ENCODE peak calls at places on chromosomes 16 and 17, in ten cellular contexts. One of them, this sample, is unnamed.

GRCh38 chr17:9235346-9235745 is 214.0 kb downstream of the NTN1 start:
- DNase-seq in mucosa of descending colon: no peak
- DNase-seq in pancreas: no peak
- DNase-seq in PC-3: no peak
- DNase-seq in body of pancreas: no peak
- DNase-seq in testis: no peak
- DNase-seq in hepatocyte: no peak
- DNase-seq in breast epithelium: no peak
- DNase-seq in H1: no peak
- DNase-seq in left ventricle myocardium inferior: no peak
- DNase-seq in this sample: no peak

GRCh38 chr17:72343911-72344310 is 223.1 kb downstream of the SOX9 start:
- DNase-seq in pancreas: no peak
- DNase-seq in breast epithelium: no peak
- DNase-seq in H1: no peak
- DNase-seq in testis: no peak
- DNase-seq in PC-3: no peak
- DNase-seq in mucosa of descending colon: no peak
- DNase-seq in body of pancreas: no peak
- DNase-seq in left ventricle myocardium inferior: no peak
- DNase-seq in hepatocyte: no peak
- DNase-seq in this sample: no peak

GRCh38 chr16:66699898-66700297 is 3.4 kb upstream of the CMTM4 start:
- DNase-seq in mucosa of descending colon: no peak
- DNase-seq in pancreas: no peak
- DNase-seq in H1: no peak
- DNase-seq in body of pancreas: no peak
- DNase-seq in left ventricle myocardium inferior: no peak
- DNase-seq in hepatocyte: no peak
- DNase-seq in PC-3: no peak
- DNase-seq in breast epithelium: no peak
- DNase-seq in testis: no peak
- DNase-seq in this sample: no peak

GRCh38 chr16:60346256-60346655 is 1612.1 kb upstream of the GOT2 start:
- DNase-seq in pancreas: no peak
- DNase-seq in hepatocyte: no peak
- DNase-seq in body of pancreas: no peak
- DNase-seq in H1: no peak
- DNase-seq in PC-3: no peak
- DNase-seq in mucosa of descending colon: no peak
- DNase-seq in left ventricle myocardium inferior: no peak
- DNase-seq in testis: no peak
- DNase-seq in breast epithelium: no peak
- DNase-seq in this sample: no peak

GRCh38 chr17:34424814-34425490 is 61.9 kb upstream of the CCL1 start:
- DNase-seq in left ventricle myocardium inferior: no peak
- DNase-seq in pancreas: no peak
- DNase-seq in PC-3: no peak
- DNase-seq in H1: peak; percentile 63
- DNase-seq in mucosa of descending colon: no peak
- DNase-seq in breast epithelium: no peak
- DNase-seq in hepatocyte: no peak
- DNase-seq in testis: no peak
- DNase-seq in body of pancreas: no peak
- DNase-seq in this sample: peak; percentile 21

GRCh38 chr17:72332367-72332766 is 211.5 kb downstream of the SOX9 start:
- DNase-seq in hepatocyte: no peak
- DNase-seq in PC-3: no peak
- DNase-seq in testis: no peak
- DNase-seq in breast epithelium: no peak
- DNase-seq in mucosa of descending colon: no peak
- DNase-seq in body of pancreas: no peak
- DNase-seq in left ventricle myocardium inferior: no peak
- DNase-seq in H1: no peak
- DNase-seq in pancreas: no peak
- DNase-seq in this sample: no peak

GRCh38 chr17:64022631-64023063 is 2.2 kb upstream of the ICAM2 start:
- DNase-seq in H1: peak; percentile 19
- DNase-seq in testis: peak; percentile 15
- DNase-seq in left ventricle myocardium inferior: no peak
- DNase-seq in mucosa of descending colon: no peak
- DNase-seq in pancreas: no peak
- DNase-seq in body of pancreas: no peak
- DNase-seq in breast epithelium: no peak
- DNase-seq in PC-3: no peak
- DNase-seq in hepatocyte: no peak
- DNase-seq in this sample: no peak

GRCh38 chr17:67055041-67055443 is 10.7 kb downstream of the CACNG1 start:
- DNase-seq in body of pancreas: no peak
- DNase-seq in H1: peak; percentile 38
- DNase-seq in testis: no peak
- DNase-seq in hepatocyte: no peak
- DNase-seq in PC-3: no peak
- DNase-seq in left ventricle myocardium inferior: no peak
- DNase-seq in pancreas: no peak
- DNase-seq in breast epithelium: peak; percentile 4
- DNase-seq in mucosa of descending colon: no peak
- DNase-seq in this sample: peak; percentile 16

GRCh38 chr17:46818929-46819859 is 702 bp upstream of the WNT3 start:
- DNase-seq in body of pancreas: no peak
- DNase-seq in PC-3: no peak
- DNase-seq in breast epithelium: no peak
- DNase-seq in testis: no peak
- DNase-seq in hepatocyte: no peak
- DNase-seq in left ventricle myocardium inferior: no peak
- DNase-seq in H1: peak; percentile 82
- DNase-seq in pancreas: no peak
- DNase-seq in mucosa of descending colon: no peak
- DNase-seq in this sample: no peak

GRCh38 chr17:19874256-19874655 is 6.5 kb upstream of the ULK2 start:
- DNase-seq in left ventricle myocardium inferior: no peak
- DNase-seq in testis: no peak
- DNase-seq in mucosa of descending colon: no peak
- DNase-seq in pancreas: no peak
- DNase-seq in body of pancreas: no peak
- DNase-seq in PC-3: no peak
- DNase-seq in hepatocyte: no peak
- DNase-seq in H1: no peak
- DNase-seq in breast epithelium: no peak
- DNase-seq in this sample: no peak

GRCh38 chr17:41211845-41212466 is 14.5 kb upstream of the KRTAP9-2 start:
- DNase-seq in breast epithelium: no peak
- DNase-seq in mucosa of descending colon: peak; percentile 44
- DNase-seq in testis: no peak
- DNase-seq in pancreas: no peak
- DNase-seq in PC-3: peak; percentile 80
- DNase-seq in left ventricle myocardium inferior: no peak
- DNase-seq in body of pancreas: no peak
- DNase-seq in H1: no peak
- DNase-seq in hepatocyte: no peak
- DNase-seq in this sample: no peak

GRCh38 chr17:68939195-68939594 is 16.0 kb downstream of the ABCA8 start:
- DNase-seq in H1: no peak
- DNase-seq in pancreas: no peak
- DNase-seq in hepatocyte: no peak
- DNase-seq in left ventricle myocardium inferior: no peak
- DNase-seq in breast epithelium: no peak
- DNase-seq in testis: no peak
- DNase-seq in PC-3: no peak
- DNase-seq in body of pancreas: no peak
- DNase-seq in mucosa of descending colon: no peak
- DNase-seq in this sample: no peak

GRCh38 chr17:8382880-8383142 is 182 bp downstream of the RPL26 start:
- DNase-seq in hepatocyte: no peak
- DNase-seq in H1: no peak
- DNase-seq in breast epithelium: no peak
- DNase-seq in testis: no peak
- DNase-seq in PC-3: no peak
- DNase-seq in left ventricle myocardium inferior: no peak
- DNase-seq in body of pancreas: no peak
- DNase-seq in pancreas: no peak
- DNase-seq in mucosa of descending colon: no peak
- DNase-seq in this sample: no peak

GRCh38 chr16:48901712-48902374 is 291.9 kb upstream of the N4BP1 start:
- DNase-seq in mucosa of descending colon: no peak
- DNase-seq in testis: no peak
- DNase-seq in left ventricle myocardium inferior: no peak
- DNase-seq in breast epithelium: no peak
- DNase-seq in body of pancreas: no peak
- DNase-seq in hepatocyte: peak; percentile 22
- DNase-seq in H1: no peak
- DNase-seq in PC-3: peak; percentile 50
- DNase-seq in pancreas: no peak
- DNase-seq in this sample: peak; percentile 51

GRCh38 chr16:87246269-87247065 is 70.7 kb downstream of the C16orf95 start:
- DNase-seq in mucosa of descending colon: no peak
- DNase-seq in testis: no peak
- DNase-seq in PC-3: no peak
- DNase-seq in pancreas: no peak
- DNase-seq in body of pancreas: no peak
- DNase-seq in left ventricle myocardium inferior: no peak
- DNase-seq in H1: no peak
- DNase-seq in hepatocyte: no peak
- DNase-seq in breast epithelium: no peak
- DNase-seq in this sample: no peak

GRCh38 chr17:22490399-22490798 is 798.1 kb downstream of the KCNJ18 start:
- DNase-seq in breast epithelium: no peak
- DNase-seq in H1: no peak
- DNase-seq in PC-3: no peak
- DNase-seq in left ventricle myocardium inferior: no peak
- DNase-seq in testis: no peak
- DNase-seq in mucosa of descending colon: no peak
- DNase-seq in hepatocyte: no peak
- DNase-seq in pancreas: no peak
- DNase-seq in body of pancreas: no peak
- DNase-seq in this sample: no peak
- H3K9me3 ChIP-seq in breast epithelium: peaks cover 11% of the 10 kb centered on the region
- H3K9me3 ChIP-seq in H1: peaks cover 88% of the 10 kb centered on the region
- H3K9me3 ChIP-seq in PC-3: no peaks in the 10 kb centered on the region
- H3K9me3 ChIP-seq in left ventricle myocardium inferior: peaks cover 15% of the 10 kb centered on the region
- H3K9me3 ChIP-seq in testis: no peaks in the 10 kb centered on the region
- H3K9me3 ChIP-seq in mucosa of descending colon: peaks cover 75% of the 10 kb centered on the region
- H3K9me3 ChIP-seq in hepatocyte: no peaks in the 10 kb centered on the region
- H3K9me3 ChIP-seq in pancreas: no peaks in the 10 kb centered on the region
- H3K9me3 ChIP-seq in body of pancreas: no peaks in the 10 kb centered on the region
- H3K9me3 ChIP-seq in this sample: no peaks in the 10 kb centered on the region

GRCh38 chr17:17120294-17120693 is 78.0 kb downstream of the MPRIP start:
- DNase-seq in testis: no peak
- DNase-seq in breast epithelium: no peak
- DNase-seq in left ventricle myocardium inferior: no peak
- DNase-seq in pancreas: no peak
- DNase-seq in H1: no peak
- DNase-seq in body of pancreas: no peak
- DNase-seq in mucosa of descending colon: no peak
- DNase-seq in hepatocyte: no peak
- DNase-seq in PC-3: no peak
- DNase-seq in this sample: no peak

GRCh38 chr17:17120716-17121115 is 78.5 kb downstream of the MPRIP start:
- DNase-seq in H1: no peak
- DNase-seq in mucosa of descending colon: peak; percentile 37
- DNase-seq in body of pancreas: no peak
- DNase-seq in hepatocyte: no peak
- DNase-seq in pancreas: no peak
- DNase-seq in left ventricle myocardium inferior: no peak
- DNase-seq in PC-3: no peak
- DNase-seq in testis: no peak
- DNase-seq in breast epithelium: no peak
- DNase-seq in this sample: no peak

GRCh38 chr17:17119533-17119932 is 77.3 kb downstream of the MPRIP start:
- DNase-seq in left ventricle myocardium inferior: no peak
- DNase-seq in mucosa of descending colon: peak; percentile 70
- DNase-seq in PC-3: peak; percentile 66
- DNase-seq in testis: peak; percentile 50
- DNase-seq in H1: no peak
- DNase-seq in hepatocyte: no peak
- DNase-seq in body of pancreas: no peak
- DNase-seq in pancreas: no peak
- DNase-seq in breast epithelium: no peak
- DNase-seq in this sample: no peak

GRCh38 chr17:17122781-17123483 is 80.7 kb downstream of the MPRIP start:
- DNase-seq in breast epithelium: no peak
- DNase-seq in left ventricle myocardium inferior: no peak
- DNase-seq in mucosa of descending colon: no peak
- DNase-seq in testis: no peak
- DNase-seq in PC-3: no peak
- DNase-seq in hepatocyte: no peak
- DNase-seq in H1: no peak
- DNase-seq in body of pancreas: no peak
- DNase-seq in pancreas: no peak
- DNase-seq in this sample: no peak

GRCh38 chr17:17121162-17121561 is 78.9 kb downstream of the MPRIP start:
- DNase-seq in body of pancreas: no peak
- DNase-seq in PC-3: no peak
- DNase-seq in H1: no peak
- DNase-seq in breast epithelium: no peak
- DNase-seq in hepatocyte: no peak
- DNase-seq in pancreas: no peak
- DNase-seq in mucosa of descending colon: no peak
- DNase-seq in left ventricle myocardium inferior: no peak
- DNase-seq in testis: no peak
- DNase-seq in this sample: no peak
- TF ChIP-seq CTCF in body of pancreas: no peak
- TF ChIP-seq CTCF in PC-3: peak; percentile 15
- TF ChIP-seq CTCF in H1: no peak
- TF ChIP-seq CTCF in breast epithelium: no peak
- TF ChIP-seq CTCF in hepatocyte: no peak
- TF ChIP-seq CTCF in pancreas: no peak
- TF ChIP-seq CTCF in mucosa of descending colon: no peak
- TF ChIP-seq CTCF in left ventricle myocardium inferior: no peak
- TF ChIP-seq CTCF in testis: no peak
- TF ChIP-seq CTCF in this sample: no peak

GRCh38 chr16:3289998-3290673 is 6.8 kb downstream of the ZNF263 start:
- DNase-seq in PC-3: no peak
- DNase-seq in testis: no peak
- DNase-seq in H1: no peak
- DNase-seq in mucosa of descending colon: no peak
- DNase-seq in hepatocyte: no peak
- DNase-seq in body of pancreas: no peak
- DNase-seq in pancreas: no peak
- DNase-seq in breast epithelium: no peak
- DNase-seq in left ventricle myocardium inferior: no peak
- DNase-seq in this sample: no peak
- H3K9me3 ChIP-seq in PC-3: peaks cover 12% of the 10 kb centered on the region
- H3K9me3 ChIP-seq in testis: no peaks in the 10 kb centered on the region
- H3K9me3 ChIP-seq in H1: peaks cover 67% of the 10 kb centered on the region
- H3K9me3 ChIP-seq in mucosa of descending colon: peaks cover 86% of the 10 kb centered on the region
- H3K9me3 ChIP-seq in hepatocyte: peaks cover 51% of the 10 kb centered on the region
- H3K9me3 ChIP-seq in body of pancreas: peaks cover 7% of the 10 kb centered on the region
- H3K9me3 ChIP-seq in pancreas: no peaks in the 10 kb centered on the region
- H3K9me3 ChIP-seq in breast epithelium: peaks cover 95% of the 10 kb centered on the region
- H3K9me3 ChIP-seq in left ventricle myocardium inferior: peaks cover 100% of the 10 kb centered on the region
- H3K9me3 ChIP-seq in this sample: peaks cover 6% of the 10 kb centered on the region

DNA sequence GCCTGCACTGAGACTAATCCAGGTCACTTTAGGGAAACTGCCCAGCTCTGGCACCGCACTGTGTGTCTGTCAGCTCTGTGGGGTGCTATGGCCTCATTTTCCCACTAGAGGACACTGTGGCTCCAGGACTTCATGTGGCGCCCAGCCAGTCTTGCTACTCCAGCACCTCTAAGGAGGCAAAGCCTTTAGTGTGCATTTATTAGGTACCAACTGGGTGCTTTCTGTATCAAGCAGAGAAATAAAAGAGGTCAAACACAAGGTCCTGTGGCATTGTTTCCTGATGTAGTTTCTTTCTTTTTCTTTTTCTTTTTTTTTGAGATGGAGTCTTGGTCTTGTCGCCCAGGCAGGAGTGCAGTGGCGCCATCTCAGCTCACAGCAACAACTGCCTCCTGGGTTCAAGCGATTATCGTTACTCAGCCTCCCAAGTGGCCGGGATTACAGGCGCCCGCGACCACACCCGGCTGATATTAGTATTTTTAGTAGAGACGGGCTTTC is 12.5 kb upstream of the RHBDL3 start:
- DNase-seq in hepatocyte: peak; percentile 86
- DNase-seq in PC-3: peak; percentile 80
- DNase-seq in breast epithelium: peak; percentile 63
- DNase-seq in pancreas: peak; percentile 86
- DNase-seq in left ventricle myocardium inferior: peak; percentile 76
- DNase-seq in H1: peak; percentile 92
- DNase-seq in body of pancreas: peak; percentile 83
- DNase-seq in testis: peak; percentile 90
- DNase-seq in mucosa of descending colon: peak; percentile 79
- DNase-seq in this sample: peak; percentile 90
- TF ChIP-seq CTCF in hepatocyte: peak; percentile 88
- TF ChIP-seq CTCF in PC-3: peak; percentile 90
- TF ChIP-seq CTCF in breast epithelium: peak; percentile 74
- TF ChIP-seq CTCF in pancreas: peak; percentile 89
- TF ChIP-seq CTCF in left ventricle myocardium inferior: peak; percentile 100
- TF ChIP-seq CTCF in H1: peak; percentile 99
- TF ChIP-seq CTCF in body of pancreas: peak; percentile 94
- TF ChIP-seq CTCF in testis: peak; percentile 61
- TF ChIP-seq CTCF in mucosa of descending colon: peak; percentile 92
- TF ChIP-seq CTCF in this sample: peak; percentile 95

This sample was measured in WERI-Rb-1.